ENCODE peak calls at places on chromosomes 12 and 14, in five cellular contexts. W is upper lobe of left lung, B is GM12878, J is A549, I is HepG2. R is an unnamed sample.
A peak's percentile ranks its signal among the peaks of the same experiment; 100 is the strongest.

GRCh38 chr12:49827351-49828099 is 688 bp downstream of the NCKAP5L start:
- ATAC-seq in W (peak; percentile 72), B (peak; percentile 50), J (peak; percentile 73), I (peak; percentile 72), R (peak; percentile 39)

GRCh38 chr12:53990311-53991076 is 5.5 kb downstream of the HOXC10 start:
- ATAC-seq in W (no peak), B (no peak), J (no peak), I (no peak), R (no peak)

GRCh38 chr12:5567021-5567744 is 135.3 kb downstream of the NTF3 start:
- ATAC-seq in W (peak; percentile 13), B (no peak), J (no peak), I (no peak), R (no peak)

GRCh38 chr14:65373671-65374039 is 38.9 kb upstream of the FUT8 start:
- ATAC-seq in W (no peak), B (no peak), J (no peak), I (peak; percentile 56), R (no peak)

GRCh38 chr14:93231129-93231979 is 24.3 kb downstream of the UBR7 start:
- ATAC-seq in W (peak; percentile 43), B (no peak), J (peak; percentile 84), I (no peak), R (peak; percentile 52)

GRCh38 chr14:67268456-67269115 is 27.4 kb downstream of the PALS1 start:
- ATAC-seq in W (no peak), B (no peak), J (no peak), I (no peak), R (no peak)

GRCh38 chr12:112524676-112525425 is 106.1 kb downstream of the PTPN11 start:
- ATAC-seq in W (no peak), B (peak; percentile 41), J (peak; percentile 88), I (peak; percentile 79), R (no peak)

GRCh38 chr12:2982361-2982760 is 23.2 kb downstream of the TEAD4 start:
- ATAC-seq in W (no peak), B (no peak), J (no peak), I (no peak), R (no peak)

GRCh38 chr12:117363263-117363662 is 1.8 kb upstream of the NOS1 start:
- ATAC-seq in W (no peak), B (no peak), J (no peak), I (no peak), R (no peak)
- TF ChIP-seq CTCF in W (no peak), B (no peak), J (no peak), I (no peak), R (no peak)

DNA sequence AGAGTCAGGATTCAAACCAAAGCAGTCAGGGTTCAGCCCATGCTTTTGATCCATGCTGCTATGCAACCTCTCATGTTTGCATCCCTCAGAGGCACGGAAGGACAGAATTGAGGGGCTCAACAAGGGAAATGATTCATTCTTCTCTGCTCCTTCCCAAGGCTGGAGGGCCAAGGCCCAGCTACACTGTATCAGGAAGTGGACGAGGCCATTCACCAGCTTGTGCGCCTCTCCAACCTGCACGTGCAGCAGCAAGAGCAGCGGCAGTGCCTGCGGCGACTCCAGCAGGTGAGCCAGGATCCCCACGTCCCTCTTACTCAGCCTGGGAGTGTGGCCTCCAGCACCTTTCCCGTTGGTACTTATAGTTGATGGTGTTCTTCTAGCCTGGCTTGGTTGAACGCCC is 8.6 kb downstream of the ARHGEF40 start:
- ATAC-seq in W (no peak), B (no peak), J (no peak), I (no peak), R (no peak)
- TF ChIP-seq EP300 in W (no peak), B (no peak), J (no peak), I (no peak), R (no peak)

DNA sequence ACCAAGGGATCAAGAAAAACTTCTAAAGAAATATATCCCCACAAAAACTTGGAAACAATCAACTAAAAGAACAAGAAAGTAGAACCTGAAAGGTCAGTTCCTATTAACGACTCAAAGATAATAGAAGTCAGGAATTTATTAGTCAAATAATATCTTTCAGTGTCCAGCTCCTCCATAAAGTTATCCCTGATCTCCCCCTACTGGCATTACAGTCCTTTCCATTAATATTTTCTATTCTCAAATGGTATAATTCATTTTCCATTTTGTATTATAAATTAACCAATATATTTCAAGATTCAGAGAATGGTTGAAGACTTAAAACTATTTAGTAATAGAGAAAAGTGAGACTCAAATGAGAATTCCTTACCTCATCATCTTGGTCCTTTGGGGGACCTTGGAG is 11.6 kb upstream of the SUPT16H start:
- ATAC-seq in W (no peak), B (no peak), J (no peak), I (no peak), R (no peak)
- TF ChIP-seq CTCF in W (no peak), B (no peak), J (peak; percentile 17), I (no peak), R (no peak)

GRCh38 chr14:45946251-45946650 is 693.2 kb upstream of the MIS18BP1 start:
- ATAC-seq in W (no peak), B (no peak), J (no peak), I (no peak), R (no peak)

GRCh38 chr14:45949479-45949878 is 696.5 kb upstream of the MIS18BP1 start:
- ATAC-seq in W (no peak), B (peak; percentile 39), J (no peak), I (no peak), R (no peak)

DNA sequence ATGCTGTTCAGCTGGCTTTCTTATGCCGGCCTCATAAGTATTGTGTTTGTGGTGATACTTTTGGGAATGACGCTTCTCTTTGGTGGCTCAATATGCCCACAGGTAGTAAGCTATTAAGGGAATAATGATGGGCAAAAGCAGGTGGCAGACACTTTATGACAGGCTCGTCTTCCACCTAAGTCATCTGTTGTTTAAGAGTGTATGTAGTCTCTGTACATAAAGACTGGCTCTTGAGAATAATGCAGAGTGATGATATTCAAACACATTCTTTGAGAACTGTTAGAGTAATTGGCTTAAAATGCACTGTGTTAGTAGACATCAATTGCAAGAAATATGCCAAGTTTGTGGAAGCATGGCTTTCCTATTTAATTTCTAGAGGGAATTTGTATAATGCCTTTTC is 694.8 kb upstream of the MIS18BP1 start:
- ATAC-seq in W (no peak), B (no peak), J (no peak), I (no peak), R (no peak)
- TF ChIP-seq EP300 in W (no peak), B (no peak), J (no peak), I (no peak), R (no peak)

GRCh38 chr14:74562515-74563232 is 49.4 kb downstream of the LTBP2 start:
- ATAC-seq in W (no peak), B (peak; percentile 28), J (peak; percentile 48), I (peak; percentile 81), R (no peak)
- TF ChIP-seq CTCF in W (no peak), B (no peak), J (no peak), I (peak; percentile 8), R (no peak)

DNA sequence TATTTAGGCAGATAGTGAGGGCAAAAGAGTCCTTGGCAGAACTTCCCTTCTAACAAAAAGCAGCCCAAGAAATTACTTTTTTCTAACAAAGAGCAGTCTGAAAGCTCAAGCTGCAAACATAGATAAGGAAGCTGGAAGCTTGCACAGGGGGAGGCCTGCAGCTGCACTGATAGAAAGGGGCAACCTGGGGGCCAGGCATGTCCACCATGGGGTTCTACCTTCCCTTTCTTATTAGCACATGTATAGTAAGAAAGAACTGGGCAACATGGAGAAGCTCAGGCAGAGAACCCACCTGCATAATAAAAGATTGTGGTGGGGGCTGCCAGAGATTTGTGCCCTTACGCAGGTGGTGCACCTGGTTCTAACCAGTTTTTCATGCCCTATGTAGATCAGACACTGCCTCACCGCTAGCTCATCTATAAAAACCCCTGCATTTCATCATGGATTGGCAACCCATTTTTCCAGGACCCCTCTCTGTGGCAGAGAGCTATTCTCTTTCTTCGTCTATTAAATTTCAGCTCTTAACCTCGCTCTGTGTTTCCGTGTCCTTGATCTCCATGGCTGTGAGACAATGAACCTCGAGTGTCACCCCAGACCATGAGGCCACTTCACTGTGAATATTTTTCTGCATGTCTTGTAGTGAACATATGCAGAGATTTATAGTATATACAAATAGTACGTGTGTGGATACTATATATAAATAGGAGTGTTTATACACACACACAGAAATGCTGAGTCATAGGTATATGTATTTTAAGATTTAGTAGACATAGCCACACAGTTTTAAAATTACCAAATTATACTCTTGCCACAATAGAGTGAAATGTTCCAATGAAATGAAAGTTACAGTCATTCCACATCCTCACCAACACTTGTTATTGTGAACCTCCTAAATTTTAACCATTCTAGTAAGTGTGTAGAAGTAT is 53.0 kb downstream of the PEX5 start:
- ATAC-seq in W (no peak), B (no peak), J (no peak), I (no peak), R (no peak)
- TF ChIP-seq EP300 in W (no peak), B (no peak), J (no peak), I (no peak), R (no peak)

DNA sequence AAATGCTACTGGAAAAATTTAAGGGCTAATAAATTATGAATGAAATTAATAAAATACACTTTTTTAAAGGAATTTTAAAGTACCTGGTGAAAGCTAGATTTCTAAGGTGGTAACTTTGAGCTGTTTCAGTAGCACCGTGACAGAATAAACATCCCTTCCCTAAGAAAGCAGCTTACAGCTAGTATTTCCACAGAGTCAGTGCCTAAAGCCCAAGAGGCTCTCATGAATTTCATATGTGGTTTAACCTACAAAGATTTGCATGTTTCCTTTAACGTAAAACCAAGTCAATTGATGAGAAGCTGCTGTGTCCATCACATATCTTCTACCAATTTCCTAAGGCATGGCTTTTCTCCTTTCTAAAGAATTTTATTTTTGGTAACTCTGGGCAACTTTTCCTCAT is 56.8 kb downstream of the IFNG start:
- ATAC-seq in W (no peak), B (no peak), J (no peak), I (no peak), R (no peak)
- TF ChIP-seq CTCF in W (no peak), B (no peak), J (no peak), I (no peak), R (no peak)

GRCh38 chr12:32894566-32894965 is 2.0 kb downstream of the PKP2 start:
- ATAC-seq in W (no peak), B (no peak), J (no peak), I (no peak), R (no peak)

GRCh38 chr12:32897688-32898573 is 1.4 kb upstream of the PKP2 start:
- ATAC-seq in W (no peak), B (no peak), J (no peak), I (no peak), R (no peak)

GRCh38 chr12:32897276-32897615 is 669 bp upstream of the PKP2 start:
- ATAC-seq in W (peak; percentile 47), B (no peak), J (no peak), I (no peak), R (no peak)

GRCh38 chr12:32896438-32897275 is at the start of gene PKP2:
- ATAC-seq in W (peak; percentile 87), B (no peak), J (peak; percentile 85), I (peak; percentile 82), R (peak; percentile 68)

GRCh38 chr12:32895688-32896437 is 714 bp downstream of the PKP2 start:
- ATAC-seq in W (peak; percentile 25), B (no peak), J (peak; percentile 59), I (peak; percentile 63), R (no peak)
- TF ChIP-seq EP300 in W (no peak), B (no peak), J (no peak), I (no peak), R (no peak)

DNA sequence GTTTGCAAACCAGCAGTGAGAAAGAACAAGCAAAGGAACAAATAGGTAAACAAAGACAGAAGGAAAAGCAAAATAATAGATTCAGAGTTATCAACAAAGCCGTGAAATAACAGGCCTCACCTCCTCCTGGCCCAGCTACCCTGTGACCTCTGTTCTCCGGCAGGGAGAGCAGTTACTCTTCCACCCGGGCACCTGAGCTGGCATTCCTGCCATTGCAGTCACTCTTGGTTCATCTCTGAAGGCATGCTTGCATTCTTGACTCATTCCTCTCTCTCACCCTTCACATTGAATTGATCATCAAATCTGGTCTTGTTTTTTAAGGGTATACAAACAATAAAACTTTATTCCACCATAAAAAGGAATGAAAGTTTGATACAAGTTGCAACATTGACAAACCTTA is 95.1 kb downstream of the TTC8 start:
- ATAC-seq in W (no peak), B (no peak), J (peak; percentile 89), I (no peak), R (no peak)
- TF ChIP-seq CTCF in W (no peak), B (no peak), J (peak; percentile 31), I (no peak), R (no peak)

R was measured in gastroesophageal sphincter.